ENCODE peak calls at places on chromosome X, in nine cellular contexts. One of them, this sample, is unnamed.

GRCh38 chrX:150704030-150704613 is 10.9 kb downstream of the MTMR1 start:
- DNase-seq in hypothalamus: no peak
- DNase-seq in activated CD8-positive, alpha-beta memory T cell treated with anti-CD3 and anti-CD28 coated beads for 1 hour: no peak
- DNase-seq in activated T-helper 1 cell treated with Interleukin-2 at 50 U/mL for 16 hours: no peak
- DNase-seq in mucosa of gallbladder: no peak
- DNase-seq in right cardiac atrium: no peak
- DNase-seq in A172: no peak
- DNase-seq in WERI-Rb-1: no peak
- DNase-seq in stimulated activated CD4-positive, alpha-beta T cell treated with anti-CD3 and anti-CD28 coated beads, Interleukin-15, amount 100 ng/mL, for 24 hours: peak
- DNase-seq in this sample: no peak

GRCh38 chrX:150635952-150636351 is 57.2 kb upstream of the MTMR1 start:
- DNase-seq in stimulated activated CD4-positive, alpha-beta T cell treated with anti-CD3 and anti-CD28 coated beads, Interleukin-15, amount 100 ng/mL, for 24 hours: no peak
- DNase-seq in WERI-Rb-1: no peak
- DNase-seq in activated CD8-positive, alpha-beta memory T cell treated with anti-CD3 and anti-CD28 coated beads for 1 hour: no peak
- DNase-seq in A172: peak
- DNase-seq in activated T-helper 1 cell treated with Interleukin-2 at 50 U/mL for 16 hours: no peak
- DNase-seq in hypothalamus: no peak
- DNase-seq in right cardiac atrium: no peak
- DNase-seq in mucosa of gallbladder: no peak
- DNase-seq in this sample: no peak

GRCh38 chrX:121254336-121254735 is 206.9 kb downstream of the GLUD2 start:
- DNase-seq in stimulated activated CD4-positive, alpha-beta T cell treated with anti-CD3 and anti-CD28 coated beads, Interleukin-15, amount 100 ng/mL, for 24 hours: no peak
- DNase-seq in right cardiac atrium: no peak
- DNase-seq in WERI-Rb-1: no peak
- DNase-seq in activated T-helper 1 cell treated with Interleukin-2 at 50 U/mL for 16 hours: no peak
- DNase-seq in A172: no peak
- DNase-seq in hypothalamus: no peak
- DNase-seq in mucosa of gallbladder: no peak
- DNase-seq in activated CD8-positive, alpha-beta memory T cell treated with anti-CD3 and anti-CD28 coated beads for 1 hour: no peak
- DNase-seq in this sample: no peak

GRCh38 chrX:10984213-10984612 is 126.9 kb upstream of the HCCS start:
- DNase-seq in WERI-Rb-1: no peak
- DNase-seq in mucosa of gallbladder: no peak
- DNase-seq in stimulated activated CD4-positive, alpha-beta T cell treated with anti-CD3 and anti-CD28 coated beads, Interleukin-15, amount 100 ng/mL, for 24 hours: no peak
- DNase-seq in hypothalamus: no peak
- DNase-seq in A172: no peak
- DNase-seq in right cardiac atrium: no peak
- DNase-seq in activated CD8-positive, alpha-beta memory T cell treated with anti-CD3 and anti-CD28 coated beads for 1 hour: no peak
- DNase-seq in activated T-helper 1 cell treated with Interleukin-2 at 50 U/mL for 16 hours: no peak
- DNase-seq in this sample: no peak

GRCh38 chrX:120664081-120664480 is 34.2 kb upstream of the C1GALT1C1 start:
- DNase-seq in right cardiac atrium: no peak
- DNase-seq in A172: peak
- DNase-seq in mucosa of gallbladder: no peak
- DNase-seq in activated CD8-positive, alpha-beta memory T cell treated with anti-CD3 and anti-CD28 coated beads for 1 hour: no peak
- DNase-seq in WERI-Rb-1: no peak
- DNase-seq in hypothalamus: no peak
- DNase-seq in activated T-helper 1 cell treated with Interleukin-2 at 50 U/mL for 16 hours: no peak
- DNase-seq in stimulated activated CD4-positive, alpha-beta T cell treated with anti-CD3 and anti-CD28 coated beads, Interleukin-15, amount 100 ng/mL, for 24 hours: no peak
- DNase-seq in this sample: no peak

GRCh38 chrX:17601816-17602215 is 135.5 kb upstream of the SCML1 start:
- DNase-seq in mucosa of gallbladder: no peak
- DNase-seq in WERI-Rb-1: no peak
- DNase-seq in A172: no peak
- DNase-seq in right cardiac atrium: no peak
- DNase-seq in stimulated activated CD4-positive, alpha-beta T cell treated with anti-CD3 and anti-CD28 coated beads, Interleukin-15, amount 100 ng/mL, for 24 hours: no peak
- DNase-seq in activated T-helper 1 cell treated with Interleukin-2 at 50 U/mL for 16 hours: no peak
- DNase-seq in hypothalamus: no peak
- DNase-seq in activated CD8-positive, alpha-beta memory T cell treated with anti-CD3 and anti-CD28 coated beads for 1 hour: no peak
- DNase-seq in this sample: no peak

GRCh38 chrX:14508025-14508690 is 21.2 kb upstream of the GLRA2 start:
- DNase-seq in hypothalamus: no peak
- DNase-seq in stimulated activated CD4-positive, alpha-beta T cell treated with anti-CD3 and anti-CD28 coated beads, Interleukin-15, amount 100 ng/mL, for 24 hours: no peak
- DNase-seq in activated T-helper 1 cell treated with Interleukin-2 at 50 U/mL for 16 hours: no peak
- DNase-seq in right cardiac atrium: no peak
- DNase-seq in activated CD8-positive, alpha-beta memory T cell treated with anti-CD3 and anti-CD28 coated beads for 1 hour: no peak
- DNase-seq in A172: peak
- DNase-seq in WERI-Rb-1: no peak
- DNase-seq in mucosa of gallbladder: no peak
- DNase-seq in this sample: no peak

GRCh38 chrX:20378291-20378920 is 111.7 kb upstream of the RPS6KA3 start:
- DNase-seq in hypothalamus: no peak
- DNase-seq in A172: peak
- DNase-seq in right cardiac atrium: no peak
- DNase-seq in activated CD8-positive, alpha-beta memory T cell treated with anti-CD3 and anti-CD28 coated beads for 1 hour: no peak
- DNase-seq in WERI-Rb-1: no peak
- DNase-seq in stimulated activated CD4-positive, alpha-beta T cell treated with anti-CD3 and anti-CD28 coated beads, Interleukin-15, amount 100 ng/mL, for 24 hours: peak
- DNase-seq in mucosa of gallbladder: no peak
- DNase-seq in activated T-helper 1 cell treated with Interleukin-2 at 50 U/mL for 16 hours: no peak
- DNase-seq in this sample: no peak

GRCh38 chrX:154419688-154420401 is 8.5 kb downstream of the TAFAZZIN start:
- DNase-seq in A172: no peak
- DNase-seq in mucosa of gallbladder: no peak
- DNase-seq in activated T-helper 1 cell treated with Interleukin-2 at 50 U/mL for 16 hours: no peak
- DNase-seq in right cardiac atrium: no peak
- DNase-seq in WERI-Rb-1: no peak
- DNase-seq in hypothalamus: no peak
- DNase-seq in stimulated activated CD4-positive, alpha-beta T cell treated with anti-CD3 and anti-CD28 coated beads, Interleukin-15, amount 100 ng/mL, for 24 hours: no peak
- DNase-seq in activated CD8-positive, alpha-beta memory T cell treated with anti-CD3 and anti-CD28 coated beads for 1 hour: no peak
- DNase-seq in this sample: no peak

GRCh38 chrX:105260291-105261043 is 40.0 kb upstream of the TEX13A start:
- DNase-seq in activated T-helper 1 cell treated with Interleukin-2 at 50 U/mL for 16 hours: no peak
- DNase-seq in stimulated activated CD4-positive, alpha-beta T cell treated with anti-CD3 and anti-CD28 coated beads, Interleukin-15, amount 100 ng/mL, for 24 hours: no peak
- DNase-seq in activated CD8-positive, alpha-beta memory T cell treated with anti-CD3 and anti-CD28 coated beads for 1 hour: no peak
- DNase-seq in right cardiac atrium: peak
- DNase-seq in hypothalamus: no peak
- DNase-seq in WERI-Rb-1: no peak
- DNase-seq in mucosa of gallbladder: no peak
- DNase-seq in A172: no peak
- DNase-seq in this sample: no peak

GRCh38 chrX:107565916-107566602 is 62.3 kb upstream of the PRPS1 start:
- DNase-seq in stimulated activated CD4-positive, alpha-beta T cell treated with anti-CD3 and anti-CD28 coated beads, Interleukin-15, amount 100 ng/mL, for 24 hours: no peak
- DNase-seq in right cardiac atrium: no peak
- DNase-seq in A172: peak
- DNase-seq in WERI-Rb-1: peak
- DNase-seq in mucosa of gallbladder: peak
- DNase-seq in activated T-helper 1 cell treated with Interleukin-2 at 50 U/mL for 16 hours: no peak
- DNase-seq in hypothalamus: no peak
- DNase-seq in activated CD8-positive, alpha-beta memory T cell treated with anti-CD3 and anti-CD28 coated beads for 1 hour: no peak
- DNase-seq in this sample: no peak

GRCh38 chrX:140715787-140716186 is 6.2 kb downstream of the LINC00632 start:
- DNase-seq in hypothalamus: no peak
- DNase-seq in activated T-helper 1 cell treated with Interleukin-2 at 50 U/mL for 16 hours: no peak
- DNase-seq in WERI-Rb-1: no peak
- DNase-seq in mucosa of gallbladder: no peak
- DNase-seq in right cardiac atrium: no peak
- DNase-seq in A172: no peak
- DNase-seq in activated CD8-positive, alpha-beta memory T cell treated with anti-CD3 and anti-CD28 coated beads for 1 hour: no peak
- DNase-seq in stimulated activated CD4-positive, alpha-beta T cell treated with anti-CD3 and anti-CD28 coated beads, Interleukin-15, amount 100 ng/mL, for 24 hours: no peak
- DNase-seq in this sample: no peak

GRCh38 chrX:151982217-151982616 is 7.7 kb upstream of the GABRE start:
- DNase-seq in activated CD8-positive, alpha-beta memory T cell treated with anti-CD3 and anti-CD28 coated beads for 1 hour: no peak
- DNase-seq in activated T-helper 1 cell treated with Interleukin-2 at 50 U/mL for 16 hours: no peak
- DNase-seq in right cardiac atrium: no peak
- DNase-seq in A172: peak
- DNase-seq in hypothalamus: no peak
- DNase-seq in WERI-Rb-1: no peak
- DNase-seq in stimulated activated CD4-positive, alpha-beta T cell treated with anti-CD3 and anti-CD28 coated beads, Interleukin-15, amount 100 ng/mL, for 24 hours: no peak
- DNase-seq in mucosa of gallbladder: peak
- DNase-seq in this sample: no peak

GRCh38 chrX:70998402-70999027 is 67.6 kb upstream of the SLC7A3 start:
- DNase-seq in right cardiac atrium: no peak
- DNase-seq in mucosa of gallbladder: peak
- DNase-seq in WERI-Rb-1: peak
- DNase-seq in activated T-helper 1 cell treated with Interleukin-2 at 50 U/mL for 16 hours: no peak
- DNase-seq in hypothalamus: no peak
- DNase-seq in activated CD8-positive, alpha-beta memory T cell treated with anti-CD3 and anti-CD28 coated beads for 1 hour: no peak
- DNase-seq in A172: peak
- DNase-seq in stimulated activated CD4-positive, alpha-beta T cell treated with anti-CD3 and anti-CD28 coated beads, Interleukin-15, amount 100 ng/mL, for 24 hours: peak
- DNase-seq in this sample: no peak

GRCh38 chrX:20477836-20478532 is 211.3 kb upstream of the RPS6KA3 start:
- DNase-seq in WERI-Rb-1: no peak
- DNase-seq in stimulated activated CD4-positive, alpha-beta T cell treated with anti-CD3 and anti-CD28 coated beads, Interleukin-15, amount 100 ng/mL, for 24 hours: no peak
- DNase-seq in activated CD8-positive, alpha-beta memory T cell treated with anti-CD3 and anti-CD28 coated beads for 1 hour: no peak
- DNase-seq in mucosa of gallbladder: no peak
- DNase-seq in A172: no peak
- DNase-seq in hypothalamus: no peak
- DNase-seq in right cardiac atrium: no peak
- DNase-seq in activated T-helper 1 cell treated with Interleukin-2 at 50 U/mL for 16 hours: no peak
- DNase-seq in this sample: no peak

GRCh38 chrX:4277122-4277521 is 563.7 kb upstream of the PRKX start:
- DNase-seq in right cardiac atrium: no peak
- DNase-seq in hypothalamus: no peak
- DNase-seq in activated T-helper 1 cell treated with Interleukin-2 at 50 U/mL for 16 hours: no peak
- DNase-seq in stimulated activated CD4-positive, alpha-beta T cell treated with anti-CD3 and anti-CD28 coated beads, Interleukin-15, amount 100 ng/mL, for 24 hours: no peak
- DNase-seq in mucosa of gallbladder: no peak
- DNase-seq in A172: no peak
- DNase-seq in WERI-Rb-1: peak
- DNase-seq in activated CD8-positive, alpha-beta memory T cell treated with anti-CD3 and anti-CD28 coated beads for 1 hour: no peak
- DNase-seq in this sample: no peak

GRCh38 chrX:2501246-2502102 is 698 bp upstream of the DHRSX start:
- DNase-seq in right cardiac atrium: peak
- DNase-seq in mucosa of gallbladder: no peak
- DNase-seq in WERI-Rb-1: no peak
- DNase-seq in hypothalamus: no peak
- DNase-seq in activated T-helper 1 cell treated with Interleukin-2 at 50 U/mL for 16 hours: no peak
- DNase-seq in activated CD8-positive, alpha-beta memory T cell treated with anti-CD3 and anti-CD28 coated beads for 1 hour: no peak
- DNase-seq in A172: no peak
- DNase-seq in stimulated activated CD4-positive, alpha-beta T cell treated with anti-CD3 and anti-CD28 coated beads, Interleukin-15, amount 100 ng/mL, for 24 hours: no peak
- DNase-seq in this sample: no peak

GRCh38 chrX:72712094-72712755 is 1.9 kb downstream of the PHKA1 start:
- DNase-seq in activated CD8-positive, alpha-beta memory T cell treated with anti-CD3 and anti-CD28 coated beads for 1 hour: no peak
- DNase-seq in hypothalamus: no peak
- DNase-seq in activated T-helper 1 cell treated with Interleukin-2 at 50 U/mL for 16 hours: no peak
- DNase-seq in mucosa of gallbladder: no peak
- DNase-seq in right cardiac atrium: no peak
- DNase-seq in stimulated activated CD4-positive, alpha-beta T cell treated with anti-CD3 and anti-CD28 coated beads, Interleukin-15, amount 100 ng/mL, for 24 hours: no peak
- DNase-seq in WERI-Rb-1: no peak
- DNase-seq in A172: no peak
- DNase-seq in this sample: no peak

GRCh38 chrX:11138498-11139390 is 27.6 kb downstream of the HCCS start:
- DNase-seq in WERI-Rb-1: no peak
- DNase-seq in A172: no peak
- DNase-seq in stimulated activated CD4-positive, alpha-beta T cell treated with anti-CD3 and anti-CD28 coated beads, Interleukin-15, amount 100 ng/mL, for 24 hours: no peak
- DNase-seq in right cardiac atrium: peak
- DNase-seq in activated T-helper 1 cell treated with Interleukin-2 at 50 U/mL for 16 hours: no peak
- DNase-seq in activated CD8-positive, alpha-beta memory T cell treated with anti-CD3 and anti-CD28 coated beads for 1 hour: no peak
- DNase-seq in mucosa of gallbladder: no peak
- DNase-seq in hypothalamus: no peak
- DNase-seq in this sample: no peak

GRCh38 chrX:150587585-150588503 is 19.4 kb downstream of the MTM1 start:
- DNase-seq in A172: no peak
- DNase-seq in activated T-helper 1 cell treated with Interleukin-2 at 50 U/mL for 16 hours: peak
- DNase-seq in WERI-Rb-1: peak
- DNase-seq in mucosa of gallbladder: no peak
- DNase-seq in activated CD8-positive, alpha-beta memory T cell treated with anti-CD3 and anti-CD28 coated beads for 1 hour: no peak
- DNase-seq in right cardiac atrium: no peak
- DNase-seq in hypothalamus: no peak
- DNase-seq in stimulated activated CD4-positive, alpha-beta T cell treated with anti-CD3 and anti-CD28 coated beads, Interleukin-15, amount 100 ng/mL, for 24 hours: peak
- DNase-seq in this sample: no peak

GRCh38 chrX:50067435-50068292 is 133.1 kb downstream of the AKAP4 start:
- DNase-seq in right cardiac atrium: no peak
- DNase-seq in activated T-helper 1 cell treated with Interleukin-2 at 50 U/mL for 16 hours: no peak
- DNase-seq in activated CD8-positive, alpha-beta memory T cell treated with anti-CD3 and anti-CD28 coated beads for 1 hour: no peak
- DNase-seq in A172: peak
- DNase-seq in hypothalamus: peak
- DNase-seq in stimulated activated CD4-positive, alpha-beta T cell treated with anti-CD3 and anti-CD28 coated beads, Interleukin-15, amount 100 ng/mL, for 24 hours: no peak
- DNase-seq in WERI-Rb-1: peak
- DNase-seq in mucosa of gallbladder: peak
- DNase-seq in this sample: peak

This sample was measured in cerebellar nuclear complex.